ENCODE peak calls at places on chromosome X, in five cellular contexts. I is IMR-90, B is mesenchymal stem cell, J is neuronal stem cell, X is H1. D is an unnamed sample.

GRCh38 chrX:107537815-107538214 is 88.4 kb downstream of the FRMPD3 start:
- DNase-seq in I (peak), B (peak), J (peak), X (peak), D (peak)

GRCh38 chrX:49303346-49303745 is at the start of gene GAGE10:
- DNase-seq in I (no peak), B (no peak), J (no peak), X (no peak), D (no peak)

GRCh38 chrX:111648802-111649201 is 32.2 kb upstream of the ALG13 start:
- DNase-seq in I (no peak), B (no peak), J (no peak), X (no peak), D (no peak)

GRCh38 chrX:100928660-100929613 is at the start of gene XKRX:
- DNase-seq in I (no peak), B (no peak), J (peak), X (peak), D (peak)

GRCh38 chrX:110346681-110347080 is 12.0 kb upstream of the RTL9 start:
- DNase-seq in I (no peak), B (no peak), J (no peak), X (peak), D (peak)

GRCh38 chrX:130878350-130879341 is 24.4 kb downstream of the ENOX2 start:
- DNase-seq in I (peak), B (peak), J (no peak), X (no peak), D (no peak)

GRCh38 chrX:117839544-117839943 is 277.1 kb downstream of the KLHL13 start:
- DNase-seq in I (no peak), B (no peak), J (no peak), X (no peak), D (peak)

GRCh38 chrX:80747832-80748231 is 61.8 kb downstream of the BRWD3 start:
- DNase-seq in I (peak), B (no peak), J (no peak), X (no peak), D (no peak)

GRCh38 chrX:76253432-76253831 is 80.6 kb downstream of the PBDC1 start:
- DNase-seq in I (peak), B (peak), J (peak), X (no peak), D (peak)

GRCh38 chrX:138791551-138791950 is 80.0 kb upstream of the FGF13 start:
- DNase-seq in I (no peak), B (no peak), J (no peak), X (no peak), D (no peak)

GRCh38 chrX:56738670-56739069 is 9.6 kb downstream of the NBDY start:
- DNase-seq in I (no peak), B (no peak), J (no peak), X (no peak), D (no peak)

GRCh38 chrX:150365953-150366911 is 3.1 kb downstream of the MAMLD1 start:
- DNase-seq in I (peak), B (peak), J (peak), X (peak), D (peak)

GRCh38 chrX:23626651-23627050 is 40.6 kb upstream of the PRDX4 start:
- DNase-seq in I (no peak), B (no peak), J (no peak), X (no peak), D (no peak)

GRCh38 chrX:136170109-136170800 is 22.9 kb downstream of the FHL1 start:
- DNase-seq in I (peak), B (peak), J (no peak), X (no peak), D (no peak)

GRCh38 chrX:7132335-7133035 is 15.0 kb upstream of the STS start:
- DNase-seq in I (peak), B (peak), J (no peak), X (no peak), D (peak)

GRCh38 chrX:145821898-145822567 is 4.4 kb downstream of the SLITRK2 start:
- DNase-seq in I (no peak), B (no peak), J (no peak), X (no peak), D (no peak)

GRCh38 chrX:3820170-3820569 is 106.7 kb upstream of the PRKX start:
- DNase-seq in I (peak), B (peak), J (no peak), X (no peak), D (no peak)

GRCh38 chrX:23003121-23003520 is 3.4 kb downstream of the DDX53 start:
- DNase-seq in I (peak), B (peak), J (no peak), X (no peak), D (no peak)

GRCh38 chrX:132858018-132858417 is 100.4 kb downstream of the HS6ST2 start:
- DNase-seq in I (no peak), B (peak), J (no peak), X (no peak), D (no peak)

GRCh38 chrX:23008431-23009099 is 8.8 kb downstream of the DDX53 start:
- DNase-seq in I (peak), B (peak), J (no peak), X (no peak), D (no peak)

GRCh38 chrX:80432441-80432840 is 12.2 kb downstream of the TENT5D start:
- DNase-seq in I (no peak), B (no peak), J (no peak), X (no peak), D (no peak)

GRCh38 chrX:44157858-44158257 is 184.7 kb upstream of the NDP start:
- DNase-seq in I (no peak), B (no peak), J (no peak), X (no peak), D (no peak)

GRCh38 chrX:12999422-12999821 is 24.5 kb downstream of the TMSB4X start:
- DNase-seq in I (peak), B (no peak), J (no peak), X (no peak), D (no peak)

GRCh38 chrX:25015486-25016360 is at the start of gene ARX:
- DNase-seq in I (peak), B (peak), J (peak), X (peak), D (peak)

GRCh38 chrX:137548261-137548660 is 17.7 kb upstream of the ZIC3 start:
- DNase-seq in I (no peak), B (no peak), J (no peak), X (peak), D (peak)

GRCh38 chrX:136762820-136763452 is 17.8 kb downstream of the ARHGEF6 start:
- DNase-seq in I (no peak), B (no peak), J (no peak), X (no peak), D (no peak)

GRCh38 chrX:135536883-135537282 is 16.4 kb downstream of the INTS6L start:
- DNase-seq in I (no peak), B (no peak), J (no peak), X (no peak), D (no peak)

GRCh38 chrX:65009459-65009858 is 33.2 kb upstream of the ZC4H2 start:
- DNase-seq in I (no peak), B (no peak), J (no peak), X (no peak), D (no peak)
- H2BK5ac ChIP-seq in I (no peak), B (no peak), J (no peak), X (no peak), D (no peak)

GRCh38 chrX:9844936-9845573 is 58.8 kb downstream of the SHROOM2 start:
- DNase-seq in I (no peak), B (peak), J (no peak), X (no peak), D (no peak)
- H4K8ac ChIP-seq in I (peak), B (no peak), J (no peak), X (no peak), D (no peak)

DNA sequence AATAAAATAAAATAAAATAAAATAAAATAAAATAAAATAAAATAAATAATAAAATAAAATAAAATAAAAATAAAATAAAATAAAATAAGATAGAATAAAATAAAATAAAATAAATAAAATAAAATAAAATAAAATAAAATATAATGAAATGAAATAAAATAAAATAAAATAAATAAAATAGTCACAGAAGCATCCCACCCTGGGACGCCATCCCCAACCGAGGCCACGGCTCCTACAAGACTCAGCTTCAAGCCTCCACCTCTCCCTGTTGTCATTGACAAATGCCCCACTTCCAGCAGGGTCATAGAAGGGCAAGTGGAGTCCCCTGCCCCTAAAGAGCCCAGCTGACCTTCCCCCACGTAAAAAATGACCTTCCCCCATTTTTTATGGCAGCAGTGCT is 30.2 kb downstream of the CRLF2 start:
- DNase-seq in I (no peak), B (no peak), J (no peak), X (peak), D (no peak)
- H2BK5ac ChIP-seq in I (no peak), B (no peak), J (no peak), X (no peak), D (no peak)

GRCh38 chrX:53683556-53684414 is 2.7 kb downstream of the HUWE1 start:
- DNase-seq in I (peak), B (peak), J (peak), X (peak), D (peak)
- H4K8ac ChIP-seq in I (peak), B (peak), J (no peak), X (peak), D (no peak)

GRCh38 chrX:30715976-30716375 is 62.8 kb downstream of the GK start:
- DNase-seq in I (no peak), B (no peak), J (no peak), X (no peak), D (no peak)
- H2BK5ac ChIP-seq in I (no peak), B (no peak), J (no peak), X (no peak), D (no peak)

GRCh38 chrX:153638436-153639176 is 8.4 kb upstream of the DUSP9 start:
- DNase-seq in I (no peak), B (no peak), J (no peak), X (no peak), D (no peak)
- H4K8ac ChIP-seq in I (no peak), B (no peak), J (no peak), X (no peak), D (no peak)

GRCh38 chrX:39519566-39520301 is 578.0 kb downstream of the BCOR start:
- DNase-seq in I (no peak), B (no peak), J (no peak), X (no peak), D (no peak)
- H2BK5ac ChIP-seq in I (no peak), B (no peak), J (no peak), X (no peak), D (no peak)

GRCh38 chrX:55004231-55004630 is 4.1 kb downstream of the APEX2 start:
- DNase-seq in I (no peak), B (no peak), J (no peak), X (no peak), D (no peak)

GRCh38 chrX:55008571-55009358 is 8.6 kb downstream of the APEX2 start:
- DNase-seq in I (peak), B (peak), J (no peak), X (no peak), D (no peak)

GRCh38 chrX:55011294-55011693 is 11.1 kb downstream of the APEX2 start:
- DNase-seq in I (peak), B (peak), J (no peak), X (no peak), D (no peak)

GRCh38 chrX:55006827-55007621 is 6.9 kb downstream of the APEX2 start:
- DNase-seq in I (no peak), B (no peak), J (no peak), X (no peak), D (no peak)

DNA sequence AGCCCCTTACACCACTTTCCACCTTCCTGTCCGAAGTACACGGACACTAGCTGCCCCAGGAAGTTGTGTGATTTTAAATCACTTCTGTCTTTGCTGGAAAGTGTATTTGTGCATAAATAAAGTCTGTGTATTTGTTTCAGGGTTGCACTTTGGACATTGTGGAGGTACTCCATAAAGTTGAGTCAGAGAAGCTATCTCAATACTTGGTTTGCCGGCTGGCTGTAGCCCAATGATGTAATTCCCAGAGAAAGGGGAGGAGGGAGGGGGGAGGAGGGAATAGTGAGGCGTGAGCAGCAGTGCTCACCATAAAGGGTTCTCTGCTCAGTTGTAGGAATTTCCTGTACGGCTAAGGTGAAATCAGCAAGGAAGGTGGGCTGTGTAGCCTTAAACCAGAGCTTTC is 7.5 kb downstream of the APEX2 start:
- DNase-seq in I (peak), B (peak), J (no peak), X (no peak), D (no peak)
- H4K8ac ChIP-seq in I (no peak), B (no peak), J (no peak), X (no peak), D (no peak)

GRCh38 chrX:74049126-74049525 is 254.9 kb upstream of the ZCCHC13 start:
- DNase-seq in I (no peak), B (no peak), J (no peak), X (no peak), D (no peak)
- H2BK5ac ChIP-seq in I (no peak), B (no peak), J (no peak), X (no peak), D (no peak)

DNA sequence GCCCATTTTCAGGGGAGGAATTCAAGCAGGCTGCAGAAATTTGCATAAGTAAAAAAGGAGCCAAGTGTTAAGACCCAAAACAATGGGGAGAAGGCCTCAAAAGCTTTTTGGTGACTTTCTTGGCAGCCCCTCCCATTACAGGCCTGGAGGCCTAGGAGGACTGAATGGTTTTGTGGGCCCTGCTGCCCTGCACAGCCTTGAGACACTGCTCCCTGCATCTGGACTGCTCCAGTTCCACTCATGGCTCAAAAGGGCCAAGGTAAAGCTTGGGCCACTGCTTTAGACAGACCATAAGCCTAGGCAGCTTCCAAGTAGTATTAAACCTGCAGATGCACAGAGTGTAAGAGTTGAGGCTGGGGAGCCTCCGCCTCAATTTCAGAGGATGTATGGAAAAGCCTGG is 501.6 kb downstream of the MID1IP1 start:
- DNase-seq in I (no peak), B (no peak), J (no peak), X (no peak), D (no peak)
- H4K8ac ChIP-seq in I (no peak), B (no peak), J (no peak), X (no peak), D (no peak)

D was measured in H9.